ENCODE peak calls at places on chromosomes 1 and 21, in seven cellular contexts. Q is dorsolateral prefrontal cortex, M is GM06990, B is Caco-2, D is NB4, U is fibroblast of lung, F is astrocyte of the spinal cord. Z is an unnamed sample.

GRCh38 chr1:204350265-204350664 is 9.5 kb downstream of the PLEKHA6 start:
- DNase-seq in Q (no peak), M (no peak), B (no peak), D (no peak), U (no peak), F (no peak), Z (no peak)

GRCh38 chr21:41419921-41420862 is 5.8 kb upstream of the MX1 start:
- DNase-seq in Q (no peak), M (peak; percentile 80), B (peak; percentile 66), D (peak; percentile 76), U (peak; percentile 88), F (peak; percentile 90), Z (peak; percentile 87)

GRCh38 chr1:94698759-94699502 is 121.2 kb upstream of the SLC44A3 start:
- DNase-seq in Q (no peak), M (no peak), B (no peak), D (no peak), U (peak; percentile 90), F (peak; percentile 48), Z (peak; percentile 40)

GRCh38 chr1:21820597-21821232 is 8.7 kb downstream of the LDLRAD2 start:
- DNase-seq in Q (no peak), M (no peak), B (no peak), D (no peak), U (no peak), F (no peak), Z (no peak)

GRCh38 chr1:221845650-221846371 is 103.9 kb upstream of the DUSP10 start:
- DNase-seq in Q (no peak), M (no peak), B (peak; percentile 56), D (no peak), U (peak; percentile 16), F (peak; percentile 94), Z (peak; percentile 68)

GRCh38 chr21:42343101-42343500 is 7.7 kb downstream of the TFF2 start:
- DNase-seq in Q (no peak), M (no peak), B (peak; percentile 4), D (no peak), U (no peak), F (no peak), Z (no peak)

GRCh38 chr1:167501513-167502191 is 16.7 kb downstream of the CD247 start:
- DNase-seq in Q (no peak), M (no peak), B (no peak), D (no peak), U (no peak), F (no peak), Z (no peak)

GRCh38 chr21:31974454-31974985 is 101.7 kb downstream of the HUNK start:
- DNase-seq in Q (no peak), M (no peak), B (no peak), D (peak; percentile 87), U (no peak), F (no peak), Z (no peak)

GRCh38 chr1:16141573-16142336 is 14.1 kb downstream of the EPHA2 start:
- DNase-seq in Q (no peak), M (no peak), B (no peak), D (no peak), U (peak; percentile 39), F (no peak), Z (no peak)

GRCh38 chr1:41664861-41665640 is 180.6 kb upstream of the EDN2 start:
- DNase-seq in Q (no peak), M (no peak), B (peak; percentile 70), D (no peak), U (peak; percentile 80), F (peak; percentile 55), Z (peak; percentile 78)

GRCh38 chr1:101652476-101652875 is 344.2 kb downstream of the OLFM3 start:
- DNase-seq in Q (no peak), M (no peak), B (no peak), D (no peak), U (no peak), F (no peak), Z (no peak)

DNA sequence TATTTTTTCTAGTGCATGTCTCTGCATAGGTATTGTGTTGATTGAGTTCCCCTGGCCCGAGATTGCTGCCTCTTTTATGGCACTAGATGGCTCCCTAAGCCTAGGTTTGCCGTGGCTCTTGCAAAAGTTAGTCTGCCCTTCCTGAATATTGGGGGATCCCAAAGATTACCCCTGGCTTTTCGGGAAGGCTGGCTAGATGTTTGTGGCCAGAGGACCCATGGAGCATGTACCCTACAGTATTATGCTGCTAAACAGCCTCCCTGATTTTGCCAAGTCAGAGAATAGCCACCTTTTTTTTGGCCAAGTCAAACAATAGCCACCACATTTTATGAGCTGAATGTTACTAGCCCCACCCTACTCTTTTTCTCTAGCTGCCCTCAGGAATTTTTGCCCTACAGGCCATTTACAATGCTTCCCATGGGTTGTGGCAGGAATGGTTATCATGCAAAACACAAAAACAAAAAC is 343.2 kb downstream of the OLFM3 start:
- DNase-seq in Q (no peak), M (no peak), B (peak; percentile 20), D (peak; percentile 9), U (no peak), F (peak; percentile 4), Z (peak; percentile 18)
- TF ChIP-seq CTCF in Q (no peak), M (peak; percentile 39), B (peak; percentile 17), D (no peak), U (peak; percentile 25), F (peak; percentile 33), Z (peak; percentile 65)

DNA sequence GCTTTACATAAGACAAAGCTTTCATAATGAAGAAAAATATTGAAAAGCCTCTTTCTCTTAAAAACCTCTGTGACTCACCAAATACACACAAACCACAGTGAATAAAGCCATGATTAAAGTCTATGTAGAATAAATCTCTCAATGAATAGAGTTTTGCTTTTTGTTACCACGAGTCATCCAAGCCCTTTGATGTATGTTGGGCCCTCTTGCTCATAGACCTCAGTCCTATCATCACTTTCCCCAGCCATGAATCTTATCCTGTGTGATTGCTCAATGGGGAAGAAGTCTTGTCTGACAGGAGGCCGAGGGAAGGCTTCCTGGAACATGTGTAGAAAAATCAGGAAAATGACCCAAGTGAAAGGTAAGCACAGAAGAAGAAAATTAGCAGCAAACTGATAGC is 60.8 kb downstream of the NGF start:
- DNase-seq in Q (no peak), M (no peak), B (no peak), D (no peak), U (peak; percentile 91), F (peak; percentile 83), Z (peak; percentile 58)
- H3K4me3 ChIP-seq in Q (no peak overlapping the region), M (no peak overlapping the region), B (no peak overlapping the region), D (no peak overlapping the region), U (no peak overlapping the region), F (no peak overlapping the region), Z (no peak overlapping the region)

DNA sequence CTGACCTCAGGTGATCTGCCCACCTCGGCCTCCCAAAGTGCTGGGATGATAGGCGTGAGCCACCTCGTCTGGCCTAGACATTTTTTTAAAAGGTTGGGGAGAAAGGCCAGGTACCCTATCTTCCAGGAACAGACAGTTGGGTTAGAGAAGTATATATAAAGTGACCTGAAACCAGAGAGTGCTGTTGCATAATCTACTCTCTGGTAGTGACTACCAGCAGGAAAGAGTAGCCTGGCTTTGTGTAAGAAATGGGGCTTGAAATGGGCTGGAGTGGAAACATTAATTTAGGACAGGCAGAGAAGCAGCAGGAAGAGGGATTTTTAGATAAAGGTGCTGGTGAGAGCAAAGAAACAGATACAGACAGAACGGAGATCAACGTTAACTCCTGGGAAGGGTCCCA is 125.8 kb upstream of the HOOK1 start:
- DNase-seq in Q (no peak), M (no peak), B (no peak), D (peak; percentile 63), U (no peak), F (no peak), Z (no peak)
- TF ChIP-seq CTCF in Q (no peak), M (no peak), B (no peak), D (no peak), U (no peak), F (no peak), Z (no peak)

GRCh38 chr1:207815913-207816312 is 64.1 kb downstream of the CD46 start:
- DNase-seq in Q (no peak), M (no peak), B (no peak), D (peak; percentile 71), U (peak; percentile 56), F (no peak), Z (peak; percentile 23)

GRCh38 chr1:207818971-207819451 is 67.2 kb downstream of the CD46 start:
- DNase-seq in Q (no peak), M (no peak), B (no peak), D (no peak), U (peak; percentile 47), F (peak; percentile 69), Z (peak; percentile 54)

GRCh38 chr1:207815466-207815865 is 63.6 kb downstream of the CD46 start:
- DNase-seq in Q (no peak), M (no peak), B (no peak), D (no peak), U (no peak), F (no peak), Z (no peak)

GRCh38 chr1:207817166-207817565 is 65.3 kb downstream of the CD46 start:
- DNase-seq in Q (no peak), M (no peak), B (no peak), D (no peak), U (no peak), F (no peak), Z (no peak)

GRCh38 chr1:207817778-207818751 is 66.2 kb downstream of the CD46 start:
- DNase-seq in Q (no peak), M (no peak), B (no peak), D (no peak), U (no peak), F (no peak), Z (no peak)
- H3K4me3 ChIP-seq in Q (peak overlapping the region; percentile 84), M (no peak overlapping the region), B (no peak overlapping the region), D (no peak overlapping the region), U (no peak overlapping the region), F (no peak overlapping the region), Z (no peak overlapping the region)

GRCh38 chr1:89460348-89460747 is 64.3 kb upstream of the LRRC8B start:
- DNase-seq in Q (no peak), M (no peak), B (no peak), D (no peak), U (no peak), F (no peak), Z (no peak)
- TF ChIP-seq CTCF in Q (no peak), M (no peak), B (no peak), D (no peak), U (no peak), F (no peak), Z (no peak)

Z was measured in cardiac fibroblast.